ENCODE peak calls at places on chromosomes 4 and X, in nine cellular contexts. C, X, W, O, Y, J, F, M and L are unnamed samples.

GRCh38 chrX:150227873-150228272 is 135.2 kb upstream of the MAMLD1 start:
- DNase-seq in C (no peak), O (no peak), M (no peak), X (no peak), Y (no peak), W (no peak), F (no peak), J (no peak), L (no peak)

GRCh38 chr4:86981789-86982188 is 47.0 kb downstream of the AFF1 start:
- DNase-seq in X (no peak), Y (no peak), F (no peak), O (no peak), J (peak), M (no peak), W (no peak), C (no peak), L (peak)

GRCh38 chr4:113476800-113477199 is 284.7 kb downstream of the CAMK2D start:
- DNase-seq in F (no peak), W (peak), M (no peak), C (peak), Y (no peak), X (no peak), J (no peak), O (no peak), L (no peak)

GRCh38 chr4:57291911-57292310 is 181.7 kb upstream of the IGFBP7 start:
- DNase-seq in Y (no peak), X (no peak), F (no peak), J (no peak), O (no peak), W (no peak), M (no peak), C (peak), L (no peak)

GRCh38 chr4:35725131-35725530 is 519.2 kb downstream of the ARAP2 start:
- DNase-seq in J (no peak), O (no peak), F (no peak), W (no peak), Y (no peak), C (no peak), M (no peak), X (no peak), L (no peak)

GRCh38 chr4:38686682-38687081 is 22.7 kb downstream of the KLF3 start:
- DNase-seq in M (no peak), J (no peak), Y (no peak), W (no peak), C (no peak), X (no peak), O (no peak), F (no peak), L (no peak)

GRCh38 chr4:165668694-165669093 is 204.3 kb upstream of the TLL1 start:
- DNase-seq in X (no peak), F (no peak), J (no peak), M (no peak), W (no peak), C (peak), O (no peak), Y (no peak), L (no peak)

GRCh38 chrX:23786268-23786815 is 3.4 kb downstream of the SAT1 start:
- DNase-seq in J (peak), W (peak), M (no peak), O (no peak), Y (no peak), X (no peak), F (peak), C (peak), L (peak)

GRCh38 chr4:40357738-40358137 is 22.6 kb downstream of the CHRNA9 start:
- DNase-seq in O (no peak), Y (peak), M (no peak), J (no peak), C (no peak), F (no peak), X (no peak), W (no peak), L (no peak)

GRCh38 chr4:25157071-25157470 is 3.2 kb downstream of the SEPSECS start:
- DNase-seq in F (no peak), W (no peak), O (no peak), J (no peak), X (no peak), Y (no peak), M (no peak), C (no peak), L (no peak)

GRCh38 chr4:171524913-171525312 is 288.3 kb upstream of the GALNTL6 start:
- DNase-seq in M (no peak), C (no peak), J (no peak), W (no peak), O (no peak), F (no peak), Y (no peak), X (no peak), L (no peak)

GRCh38 chr4:16034010-16034829 is 49.6 kb downstream of the PROM1 start:
- DNase-seq in W (peak), X (no peak), O (no peak), C (peak), F (no peak), Y (no peak), M (no peak), J (no peak), L (no peak)

GRCh38 chr4:2426069-2426397 is 7.3 kb downstream of the CFAP99 start:
- DNase-seq in M (no peak), F (no peak), W (no peak), C (no peak), J (no peak), Y (no peak), X (no peak), O (no peak), L (no peak)

GRCh38 chr4:84218002-84218401 is 281.1 kb downstream of the NKX6-1 start:
- DNase-seq in J (no peak), O (no peak), M (no peak), F (no peak), X (no peak), C (no peak), W (no peak), Y (no peak), L (no peak)

GRCh38 chr4:152531479-152531878 is 4.4 kb downstream of the FBXW7 start:
- DNase-seq in Y (no peak), J (no peak), F (no peak), C (no peak), M (no peak), W (no peak), O (no peak), X (no peak), L (no peak)

GRCh38 chr4:43690121-43690520 is 758.5 kb downstream of the KCTD8 start:
- DNase-seq in Y (no peak), C (no peak), F (no peak), M (no peak), X (no peak), J (no peak), O (no peak), W (peak), L (no peak)

GRCh38 chr4:87108142-87108546 is 112.3 kb downstream of the KLHL8 start:
- DNase-seq in J (peak), M (no peak), F (no peak), W (peak), C (peak), O (no peak), X (peak), Y (no peak), L (no peak)

GRCh38 chr4:81592698-81593097 is 121.0 kb upstream of the RASGEF1B start:
- DNase-seq in M (no peak), J (no peak), W (no peak), O (no peak), F (no peak), Y (no peak), X (no peak), C (no peak), L (no peak)

GRCh38 chr4:127844605-127845116 is 36.0 kb upstream of the PLK4 start:
- DNase-seq in F (no peak), C (no peak), Y (no peak), O (no peak), J (no peak), M (no peak), W (no peak), X (no peak), L (no peak)

GRCh38 chr4:154049457-154050181 is 260.7 kb upstream of the SFRP2 start:
- DNase-seq in C (peak), M (peak), X (no peak), J (no peak), F (no peak), Y (no peak), W (peak), O (no peak), L (no peak)
- TF ChIP-seq CTCF in C (peak), M (no peak), X (no peak), J (no peak), F (no peak), Y (no peak), W (no peak), O (peak), L (no peak)

DNA sequence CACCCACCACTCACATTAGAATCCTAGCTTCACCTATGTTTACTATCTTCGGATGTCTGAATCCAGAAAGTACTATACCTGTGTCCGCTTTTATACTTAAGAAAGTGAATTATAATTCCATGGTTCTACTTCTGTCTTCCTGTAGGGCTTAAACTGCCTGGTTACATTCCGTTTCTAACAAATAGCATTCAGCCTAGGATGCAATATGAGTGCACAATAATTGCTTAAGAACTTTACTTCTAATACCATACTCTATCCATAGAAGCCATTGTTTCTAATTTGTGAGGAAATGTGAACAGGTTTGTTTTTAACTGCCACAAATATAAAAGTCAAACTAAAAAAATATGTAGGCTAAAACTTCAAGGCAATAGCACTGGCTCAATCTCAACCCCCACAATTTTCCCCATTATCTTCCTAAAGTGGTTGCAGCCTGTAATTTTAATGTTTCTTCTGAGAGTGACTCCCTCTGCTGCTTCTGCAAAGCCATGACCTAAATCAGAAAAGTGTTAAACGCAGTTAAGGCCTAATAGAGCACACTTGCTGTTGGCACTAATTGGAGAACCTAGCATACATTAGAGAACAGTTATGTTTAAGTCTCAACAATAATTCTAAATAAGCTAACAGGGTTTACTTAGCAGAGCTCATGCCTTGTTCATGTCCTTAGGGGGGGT is 4.2 kb downstream of the UNC5C start:
- DNase-seq in F (no peak), C (peak), M (no peak), X (no peak), W (peak), J (no peak), Y (no peak), O (no peak), L (no peak)
- TF ChIP-seq CTCF in F (no peak), C (peak), M (no peak), X (no peak), W (peak), J (peak), Y (no peak), O (no peak), L (no peak)

GRCh38 chr4:20591571-20592455 is 108.4 kb upstream of the PACRGL start:
- DNase-seq in O (no peak), X (no peak), F (no peak), J (no peak), C (no peak), Y (no peak), W (no peak), M (no peak), L (no peak)
- TF ChIP-seq CTCF in O (no peak), X (no peak), F (no peak), J (no peak), C (no peak), Y (no peak), W (no peak), M (no peak), L (no peak)

DNA sequence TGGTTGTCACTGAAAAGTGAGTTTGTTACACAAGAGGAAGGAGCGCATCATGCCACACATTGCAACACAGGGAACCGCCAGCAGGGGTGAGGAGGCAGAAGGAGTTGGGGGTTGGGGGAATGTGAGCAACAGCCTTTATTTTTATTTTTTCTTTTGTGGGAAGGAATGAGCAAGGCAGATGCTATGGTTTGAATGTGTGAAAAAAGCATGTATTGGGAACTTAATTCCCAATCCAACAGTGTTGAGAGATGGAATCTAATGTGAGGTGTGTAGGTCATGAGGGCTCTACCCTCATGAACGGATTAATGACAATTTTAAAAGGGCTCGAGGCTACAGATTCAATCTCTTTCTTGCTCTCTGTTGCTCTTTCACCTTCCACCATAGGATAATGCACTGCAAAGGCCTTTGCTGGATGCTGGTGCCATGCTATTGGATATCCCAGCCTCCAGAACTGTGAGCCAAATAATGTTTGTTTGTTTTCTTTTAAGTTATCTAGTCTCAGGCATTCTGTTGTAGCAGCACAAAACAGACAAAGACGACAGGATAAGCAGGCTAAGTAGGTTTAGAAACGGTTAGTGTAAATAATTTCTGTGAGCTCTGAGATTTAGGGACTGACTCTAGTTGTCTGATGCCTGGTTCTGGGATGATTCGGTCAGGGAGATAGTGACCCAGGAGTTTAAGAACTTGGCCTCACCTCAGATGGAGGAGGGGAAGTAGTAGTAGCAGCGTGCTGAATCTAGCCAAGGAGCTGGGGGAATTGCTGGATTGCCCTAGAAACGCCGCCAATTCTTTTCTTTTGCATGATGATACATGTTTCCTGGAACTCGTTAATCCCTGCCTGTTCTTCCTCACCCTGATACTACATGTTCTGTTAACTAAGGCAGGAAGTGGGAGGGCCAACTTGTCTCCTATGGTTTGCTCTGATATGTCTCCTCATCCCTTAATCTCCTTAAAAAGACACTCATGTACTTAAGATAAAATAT is 156.6 kb upstream of the CTSO start:
- DNase-seq in F (no peak), C (peak), M (no peak), O (no peak), W (no peak), X (peak), J (peak), Y (no peak), L (no peak)
- TF ChIP-seq CTCF in F (no peak), C (peak), M (no peak), O (peak), W (no peak), X (no peak), J (no peak), Y (no peak), L (no peak)